ENCODE peak calls at places on chromosomes 5 and 9, in four cellular contexts. C, P, N and W are unnamed samples.

GRCh38 chr9:71854811-71855210 is 56.2 kb downstream of the ABHD17B start:
- DNase-seq in C (no peak), P (no peak), N (no peak), W (no peak)

GRCh38 chr9:113343732-113344231 is 3.7 kb upstream of the WDR31 start:
- DNase-seq in C (peak; percentile 93), P (no peak), N (no peak), W (no peak)

GRCh38 chr9:95724253-95724991 is 151.1 kb upstream of the ERCC6L2 start:
- DNase-seq in C (no peak), P (no peak), N (no peak), W (no peak)

GRCh38 chr5:93022770-93023169 is 558.2 kb downstream of the NR2F1-AS1 start:
- DNase-seq in C (no peak), P (no peak), N (peak; percentile 10), W (no peak)

GRCh38 chr9:34546834-34547827 is 24.3 kb upstream of the ENHO start:
- DNase-seq in C (peak; percentile 47), P (peak; percentile 91), N (no peak), W (peak; percentile 92)

GRCh38 chr5:128380324-128380723 is 157.7 kb downstream of the FBN2 start:
- DNase-seq in C (no peak), P (no peak), N (no peak), W (peak; percentile 2)

GRCh38 chr9:129981180-129981907 is 61.6 kb downstream of the FNBP1 start:
- DNase-seq in C (no peak), P (no peak), N (no peak), W (no peak)

GRCh38 chr5:36459191-36460135 is 146.9 kb upstream of the SLC1A3 start:
- DNase-seq in C (no peak), P (no peak), N (no peak), W (peak; percentile 42)

GRCh38 chr9:135523521-135524129 is 2.4 kb downstream of the LCN1 start:
- DNase-seq in C (no peak), P (no peak), N (no peak), W (peak; percentile 34)

GRCh38 chr9:6686396-6686795 is 40.9 kb upstream of the GLDC start:
- DNase-seq in C (no peak), P (no peak), N (no peak), W (no peak)

GRCh38 chr9:95574176-95574575 is 57.4 kb upstream of the PTCH1 start:
- DNase-seq in C (peak; percentile 5), P (no peak), N (no peak), W (no peak)